ENCODE peak calls at places on chromosomes 16 and 17, in four cellular contexts. One of them, this sample, is unnamed.

GRCh38 chr16:12729448-12729847 is 74.2 kb downstream of the CPPED1 start:
- DNase-seq in iris pigment epithelial cell: peak
- DNase-seq in GM23338: no peak
- DNase-seq in naive thymus-derived CD8-positive, alpha-beta T cell: no peak
- DNase-seq in this sample: no peak

GRCh38 chr17:67689534-67690177 is 28.1 kb upstream of the NOL11 start:
- DNase-seq in naive thymus-derived CD8-positive, alpha-beta T cell: peak
- DNase-seq in iris pigment epithelial cell: peak
- DNase-seq in GM23338: peak
- DNase-seq in this sample: peak

GRCh38 chr17:37478187-37478586 is 11.5 kb upstream of the DUSP14 start:
- DNase-seq in naive thymus-derived CD8-positive, alpha-beta T cell: no peak
- DNase-seq in GM23338: no peak
- DNase-seq in iris pigment epithelial cell: peak
- DNase-seq in this sample: no peak

GRCh38 chr16:4082474-4083044 is 33.7 kb downstream of the ADCY9 start:
- DNase-seq in GM23338: no peak
- DNase-seq in iris pigment epithelial cell: no peak
- DNase-seq in naive thymus-derived CD8-positive, alpha-beta T cell: no peak
- DNase-seq in this sample: no peak

GRCh38 chr16:84190731-84191388 is at the start of gene ADAD2:
- DNase-seq in GM23338: peak
- DNase-seq in iris pigment epithelial cell: no peak
- DNase-seq in naive thymus-derived CD8-positive, alpha-beta T cell: no peak
- DNase-seq in this sample: no peak

GRCh38 chr16:998211-998610 is 16.6 kb downstream of the SOX8 start:
- DNase-seq in naive thymus-derived CD8-positive, alpha-beta T cell: no peak
- DNase-seq in iris pigment epithelial cell: no peak
- DNase-seq in GM23338: no peak
- DNase-seq in this sample: no peak

GRCh38 chr16:4077083-4077714 is 39.0 kb downstream of the ADCY9 start:
- DNase-seq in naive thymus-derived CD8-positive, alpha-beta T cell: no peak
- DNase-seq in GM23338: no peak
- DNase-seq in iris pigment epithelial cell: no peak
- DNase-seq in this sample: no peak

GRCh38 chr17:38465420-38466345 is 37.4 kb downstream of the ARHGAP23 start:
- DNase-seq in naive thymus-derived CD8-positive, alpha-beta T cell: no peak
- DNase-seq in GM23338: no peak
- DNase-seq in iris pigment epithelial cell: no peak
- DNase-seq in this sample: no peak

GRCh38 chr17:13429201-13429600 is 172.5 kb downstream of the HS3ST3A1 start:
- DNase-seq in iris pigment epithelial cell: peak
- DNase-seq in GM23338: no peak
- DNase-seq in naive thymus-derived CD8-positive, alpha-beta T cell: no peak
- DNase-seq in this sample: no peak

GRCh38 chr16:57627184-57627871 is 1.1 kb upstream of the ADGRG1 start:
- DNase-seq in naive thymus-derived CD8-positive, alpha-beta T cell: no peak
- DNase-seq in GM23338: peak
- DNase-seq in iris pigment epithelial cell: peak
- DNase-seq in this sample: no peak

GRCh38 chr16:30028438-30029093 is 2.5 kb downstream of the TLCD3B start:
- DNase-seq in iris pigment epithelial cell: no peak
- DNase-seq in naive thymus-derived CD8-positive, alpha-beta T cell: no peak
- DNase-seq in GM23338: peak
- DNase-seq in this sample: no peak

GRCh38 chr16:85390511-85391174 is 222.5 kb upstream of the GSE1 start:
- DNase-seq in naive thymus-derived CD8-positive, alpha-beta T cell: no peak
- DNase-seq in GM23338: no peak
- DNase-seq in iris pigment epithelial cell: peak
- DNase-seq in this sample: peak

GRCh38 chr16:10575506-10576130 is 4.8 kb downstream of the EMP2 start:
- DNase-seq in naive thymus-derived CD8-positive, alpha-beta T cell: no peak
- DNase-seq in GM23338: no peak
- DNase-seq in iris pigment epithelial cell: peak
- DNase-seq in this sample: no peak

GRCh38 chr16:66443269-66443652 is 16.2 kb downstream of the BEAN1 start:
- DNase-seq in naive thymus-derived CD8-positive, alpha-beta T cell: no peak
- DNase-seq in iris pigment epithelial cell: no peak
- DNase-seq in GM23338: no peak
- DNase-seq in this sample: no peak

GRCh38 chr16:77211880-77212735 is 12.9 kb downstream of the SYCE1L start:
- DNase-seq in naive thymus-derived CD8-positive, alpha-beta T cell: peak
- DNase-seq in GM23338: peak
- DNase-seq in iris pigment epithelial cell: peak
- DNase-seq in this sample: no peak

GRCh38 chr16:86388976-86389375 is 121.4 kb upstream of the FOXF1 start:
- DNase-seq in GM23338: no peak
- DNase-seq in iris pigment epithelial cell: no peak
- DNase-seq in naive thymus-derived CD8-positive, alpha-beta T cell: no peak
- DNase-seq in this sample: no peak

GRCh38 chr17:55458977-55459376 is 37.3 kb upstream of the MMD start:
- DNase-seq in naive thymus-derived CD8-positive, alpha-beta T cell: no peak
- DNase-seq in GM23338: no peak
- DNase-seq in iris pigment epithelial cell: peak
- DNase-seq in this sample: no peak

GRCh38 chr16:78292726-78293380 is 193.4 kb downstream of the WWOX start:
- DNase-seq in iris pigment epithelial cell: no peak
- DNase-seq in GM23338: no peak
- DNase-seq in naive thymus-derived CD8-positive, alpha-beta T cell: no peak
- DNase-seq in this sample: no peak

GRCh38 chr16:27377666-27378485 is 24.1 kb upstream of the IL21R start:
- DNase-seq in iris pigment epithelial cell: no peak
- DNase-seq in naive thymus-derived CD8-positive, alpha-beta T cell: no peak
- DNase-seq in GM23338: no peak
- DNase-seq in this sample: no peak

GRCh38 chr16:57984443-57985203 is 13.7 kb upstream of the CNGB1 start:
- DNase-seq in GM23338: peak
- DNase-seq in iris pigment epithelial cell: peak
- DNase-seq in naive thymus-derived CD8-positive, alpha-beta T cell: peak
- DNase-seq in this sample: no peak

GRCh38 chr17:70271672-70272071 is 102.3 kb downstream of the KCNJ2 start:
- DNase-seq in GM23338: no peak
- DNase-seq in iris pigment epithelial cell: no peak
- DNase-seq in naive thymus-derived CD8-positive, alpha-beta T cell: no peak
- DNase-seq in this sample: no peak

GRCh38 chr17:73156166-73156840 is 8.5 kb upstream of the SSTR2 start:
- DNase-seq in iris pigment epithelial cell: peak
- DNase-seq in GM23338: peak
- DNase-seq in naive thymus-derived CD8-positive, alpha-beta T cell: peak
- DNase-seq in this sample: no peak